ENCODE peak calls at places on chromosomes 5 and 9, in eight cellular contexts. H is HEK293T; E is stimulated activated naive CD4-positive, alpha-beta T cell; X is hepatocyte; L is activated T-helper 1 cell treated with anti-CD3 and anti-CD28 coated beads, Interleukin-2, amount 50 U/mL, for 16 hours; K is chondrocyte; F is G401; Q is stimulated activated CD4-positive, alpha-beta T cell treated with anti-CD3 and anti-CD28 coated beads, Interleukin-15, amount 100 ng/mL, for 1 hour. V is an unnamed sample.

GRCh38 chr9:33785914-33786313 is 9.4 kb upstream of the PRSS3 start:
- DNase-seq in Q (no peak), E (no peak), L (no peak), H (peak), F (no peak), K (no peak), X (no peak), V (no peak)

GRCh38 chr9:115671911-115672310 is 481.7 kb upstream of the PAPPA start:
- DNase-seq in K (no peak), H (no peak), F (no peak), Q (no peak), E (no peak), L (no peak), X (no peak), V (no peak)

GRCh38 chr5:32030226-32030625 is 143.9 kb downstream of the GOLPH3 start:
- DNase-seq in L (no peak), E (no peak), Q (no peak), K (no peak), F (no peak), H (no peak), X (no peak), V (no peak)

GRCh38 chr9:35813434-35814105 is 1.3 kb downstream of the HINT2 start:
- DNase-seq in E (no peak), K (peak), F (no peak), L (no peak), H (peak), Q (no peak), X (peak), V (no peak)

GRCh38 chr5:180424094-180424493 is 70.1 kb upstream of the CNOT6 start:
- DNase-seq in E (no peak), K (no peak), F (peak), X (no peak), Q (no peak), H (no peak), L (no peak), V (no peak)

GRCh38 chr9:122991370-122991830 is 42.1 kb upstream of the GPR21 start:
- DNase-seq in E (peak), X (peak), L (no peak), K (no peak), F (peak), H (peak), Q (peak), V (no peak)

GRCh38 chr5:61311836-61312808 is 19.9 kb upstream of the ZSWIM6 start:
- DNase-seq in H (no peak), E (no peak), L (no peak), K (no peak), X (no peak), F (no peak), Q (no peak), V (no peak)

GRCh38 chr5:15645776-15646175 is 145.8 kb downstream of the FBXL7 start:
- DNase-seq in K (no peak), E (no peak), L (no peak), H (no peak), X (no peak), Q (no peak), F (no peak), V (no peak)

GRCh38 chr5:133807348-133807747 is 161.1 kb downstream of the C5orf15 start:
- DNase-seq in L (no peak), F (no peak), X (no peak), K (no peak), Q (no peak), H (no peak), E (no peak), V (no peak)

GRCh38 chr9:21075484-21075883 is 2.3 kb downstream of the IFNB1 start:
- DNase-seq in E (no peak), H (no peak), X (no peak), F (no peak), L (no peak), K (no peak), Q (no peak), V (no peak)

V was measured in left lobe of liver.